ENCODE peak calls at places on chromosomes 16 and 17, in five cellular contexts. L is tibial artery, X is foreskin fibroblast, F is GM12865, B is cardiac muscle cell. S is an unnamed sample.

GRCh38 chr16:58494981-58495860 is 4.7 kb upstream of the NDRG4 start:
- DNase-seq in F (peak), X (peak), L (peak), B (peak), S (peak)

GRCh38 chr16:56606688-56607618 is 1.4 kb upstream of the MT2A start:
- DNase-seq in B (peak), F (no peak), L (peak), X (peak), S (peak)

GRCh38 chr16:82633964-82634600 is 7.3 kb downstream of the CDH13 start:
- DNase-seq in B (peak), X (peak), L (peak), F (no peak), S (no peak)

GRCh38 chr16:30187971-30188561 is 4.7 kb downstream of the CORO1A start:
- DNase-seq in B (no peak), L (no peak), F (peak), X (no peak), S (no peak)

GRCh38 chr16:11349599-11350276 is 4.5 kb downstream of the RMI2 start:
- DNase-seq in B (peak), X (peak), L (peak), F (no peak), S (peak)

GRCh38 chr16:66706506-66706880 is 9.9 kb upstream of the CMTM4 start:
- DNase-seq in X (no peak), L (no peak), F (no peak), B (no peak), S (no peak)

GRCh38 chr17:13046361-13046760 is 28.5 kb upstream of the ELAC2 start:
- DNase-seq in B (no peak), L (no peak), X (no peak), F (no peak), S (no peak)

GRCh38 chr17:82104797-82105416 is 6.9 kb upstream of the FASN start:
- DNase-seq in X (no peak), B (no peak), L (no peak), F (no peak), S (no peak)

GRCh38 chr17:75277664-75278071 is 6.6 kb upstream of the MIF4GD start:
- DNase-seq in X (peak), F (no peak), L (no peak), B (no peak), S (peak)

GRCh38 chr17:27540300-27541105 is 84.3 kb downstream of the KSR1 start:
- DNase-seq in B (peak), X (peak), F (no peak), L (peak), S (peak)

GRCh38 chr16:49280022-49280741 is 1.5 kb downstream of the CBLN1 start:
- DNase-seq in L (no peak), F (no peak), B (no peak), X (no peak), S (no peak)

GRCh38 chr17:81058263-81058871 is 23.4 kb downstream of the BAIAP2 start:
- DNase-seq in L (no peak), B (no peak), X (no peak), F (no peak), S (no peak)

GRCh38 chr17:5897320-5897911 is 172.8 kb upstream of the WSCD1 start:
- DNase-seq in L (peak), X (no peak), B (no peak), F (no peak), S (no peak)

GRCh38 chr17:40621019-40621418 is 26.6 kb downstream of the SMARCE1 start:
- DNase-seq in B (no peak), X (no peak), L (no peak), F (no peak), S (no peak)

GRCh38 chr17:55830210-55830609 is 79.4 kb downstream of the PCTP start:
- DNase-seq in B (no peak), F (no peak), L (no peak), X (no peak), S (no peak)

GRCh38 chr17:45265823-45266222 is 3.9 kb upstream of the SPATA32 start:
- DNase-seq in B (peak), F (no peak), X (peak), L (no peak), S (peak)

GRCh38 chr17:8841844-8842243 is 25.6 kb downstream of the PIK3R6 start:
- DNase-seq in B (no peak), F (no peak), L (no peak), X (no peak), S (no peak)

GRCh38 chr16:14181371-14182050 is 110.4 kb downstream of the MRTFB start:
- DNase-seq in L (no peak), F (no peak), B (peak), X (peak), S (peak)

GRCh38 chr16:77858060-77858459 is 69.7 kb downstream of the VAT1L start:
- DNase-seq in L (no peak), X (no peak), B (no peak), F (no peak), S (no peak)

GRCh38 chr16:29320274-29320999 is 86.1 kb downstream of the NPIPB11 start:
- DNase-seq in L (no peak), B (no peak), X (no peak), F (no peak), S (no peak)

GRCh38 chr16:66881014-66881417 is 701 bp downstream of the PDP2 start:
- DNase-seq in B (no peak), L (no peak), F (peak), X (peak), S (no peak)

GRCh38 chr16:27482397-27483082 is 67.2 kb downstream of the GTF3C1 start:
- DNase-seq in X (no peak), L (no peak), F (no peak), B (no peak), S (no peak)

GRCh38 chr17:60472449-60472848 is 50.2 kb downstream of the CHCT1 start:
- DNase-seq in X (no peak), F (no peak), B (no peak), L (no peak), S (no peak)

GRCh38 chr17:77036841-77037381 is 103.9 kb upstream of the SEC14L1 start:
- DNase-seq in B (peak), X (no peak), L (no peak), F (peak), S (no peak)

GRCh38 chr17:32475258-32475657 is 11.5 kb upstream of the CDK5R1 start:
- DNase-seq in B (no peak), F (no peak), X (no peak), L (no peak), S (no peak)

GRCh38 chr17:73318861-73319260 is 7.1 kb upstream of the CDC42EP4 start:
- DNase-seq in B (no peak), L (no peak), X (no peak), F (no peak), S (no peak)

GRCh38 chr16:1981972-1982574 is 804 bp upstream of the NOXO1 start:
- DNase-seq in B (no peak), F (no peak), X (no peak), L (no peak), S (no peak)

GRCh38 chr17:4944554-4945175 is 3.7 kb downstream of the PFN1 start:
- DNase-seq in X (no peak), B (no peak), L (no peak), F (peak), S (no peak)

GRCh38 chr17:13030459-13031305 is 12.9 kb upstream of the ELAC2 start:
- DNase-seq in B (peak), X (peak), F (peak), L (no peak), S (peak)

GRCh38 chr16:23014592-23014991 is 134.7 kb downstream of the USP31 start:
- DNase-seq in X (peak), B (no peak), L (no peak), F (no peak), S (no peak)

GRCh38 chr16:23015580-23015979 is 133.7 kb downstream of the USP31 start:
- DNase-seq in X (no peak), L (no peak), B (no peak), F (no peak), S (no peak)

GRCh38 chr16:23016372-23016771 is 132.9 kb downstream of the USP31 start:
- DNase-seq in B (no peak), X (no peak), L (no peak), F (no peak), S (no peak)

GRCh38 chr16:23009075-23009474 is 140.2 kb downstream of the USP31 start:
- DNase-seq in F (no peak), B (no peak), L (no peak), X (no peak), S (no peak)

GRCh38 chr16:23013484-23013883 is 135.8 kb downstream of the USP31 start:
- DNase-seq in X (peak), F (peak), B (no peak), L (no peak), S (no peak)
- TF ChIP-seq CTCF in X (no peak), F (peak), B (no peak), L (no peak), S (peak)

DNA sequence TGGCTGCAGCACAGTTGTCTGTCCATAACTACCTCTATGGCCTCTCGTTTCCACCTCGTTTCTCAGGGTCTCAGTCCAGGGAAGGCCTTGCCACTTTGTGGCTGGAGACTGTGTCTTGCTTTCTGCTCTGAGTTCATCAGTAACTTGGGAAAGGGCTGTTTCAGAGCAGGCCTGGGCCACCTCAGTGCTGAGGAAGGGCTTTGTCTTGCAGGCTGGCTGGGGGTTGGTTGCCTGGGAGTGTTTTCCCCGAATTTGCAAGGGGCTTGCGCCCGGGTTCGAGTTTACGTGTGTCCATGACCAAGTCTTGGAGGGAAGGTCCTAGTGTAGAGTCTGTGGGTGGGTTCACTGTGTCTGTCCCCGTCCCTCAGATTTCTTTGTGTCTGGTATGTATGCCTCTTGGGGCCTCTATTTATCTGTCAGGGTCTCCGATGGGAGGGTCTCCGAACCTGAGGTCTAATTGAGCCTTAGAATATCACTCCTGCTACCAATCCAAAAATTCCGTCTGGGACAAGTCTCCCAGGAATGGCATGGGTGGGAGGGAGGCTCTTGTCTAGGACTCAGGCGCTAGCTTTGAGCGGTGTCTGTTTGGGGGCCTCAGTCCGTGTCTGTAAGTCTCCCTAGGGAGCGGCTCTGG is 594 bp upstream of the TGFB1I1 start:
- DNase-seq in X (peak), B (peak), F (no peak), L (no peak), S (no peak)
- H3K4me3 ChIP-seq in X (peak), B (peak), F (no peak), L (peak), S (peak)

GRCh38 chr17:36600936-36601302 is 464 bp upstream of the MRM1 start:
- DNase-seq in B (no peak), F (no peak), X (no peak), L (no peak), S (no peak)
- TF ChIP-seq CTCF in B (no peak), F (no peak), X (no peak), L (no peak), S (no peak)

GRCh38 chr16:694187-694862 is 4.1 kb upstream of the WDR24 start:
- DNase-seq in B (no peak), X (no peak), F (no peak), L (no peak), S (no peak)
- H3K4me3 ChIP-seq in B (no peak), X (no peak), F (peak), L (no peak), S (no peak)

GRCh38 chr17:11909348-11909747 is 87.9 kb downstream of the ZNF18 start:
- DNase-seq in B (no peak), X (no peak), L (no peak), F (peak), S (no peak)
- TF ChIP-seq CTCF in B (no peak), X (no peak), L (no peak), F (no peak), S (no peak)

GRCh38 chr16:79602615-79603014 is 2.1 kb upstream of the MAF start:
- DNase-seq in F (no peak), X (no peak), L (no peak), B (no peak), S (no peak)

GRCh38 chr16:79601978-79602609 is 1.6 kb upstream of the MAF start:
- DNase-seq in X (peak), L (peak), B (peak), F (peak), S (peak)

GRCh38 chr16:79599837-79600635 is 501 bp downstream of the MAF start:
- DNase-seq in B (peak), F (peak), X (peak), L (peak), S (peak)

GRCh38 chr16:79600636-79601091 is at the start of gene MAF:
- DNase-seq in X (peak), F (peak), L (peak), B (peak), S (peak)

DNA sequence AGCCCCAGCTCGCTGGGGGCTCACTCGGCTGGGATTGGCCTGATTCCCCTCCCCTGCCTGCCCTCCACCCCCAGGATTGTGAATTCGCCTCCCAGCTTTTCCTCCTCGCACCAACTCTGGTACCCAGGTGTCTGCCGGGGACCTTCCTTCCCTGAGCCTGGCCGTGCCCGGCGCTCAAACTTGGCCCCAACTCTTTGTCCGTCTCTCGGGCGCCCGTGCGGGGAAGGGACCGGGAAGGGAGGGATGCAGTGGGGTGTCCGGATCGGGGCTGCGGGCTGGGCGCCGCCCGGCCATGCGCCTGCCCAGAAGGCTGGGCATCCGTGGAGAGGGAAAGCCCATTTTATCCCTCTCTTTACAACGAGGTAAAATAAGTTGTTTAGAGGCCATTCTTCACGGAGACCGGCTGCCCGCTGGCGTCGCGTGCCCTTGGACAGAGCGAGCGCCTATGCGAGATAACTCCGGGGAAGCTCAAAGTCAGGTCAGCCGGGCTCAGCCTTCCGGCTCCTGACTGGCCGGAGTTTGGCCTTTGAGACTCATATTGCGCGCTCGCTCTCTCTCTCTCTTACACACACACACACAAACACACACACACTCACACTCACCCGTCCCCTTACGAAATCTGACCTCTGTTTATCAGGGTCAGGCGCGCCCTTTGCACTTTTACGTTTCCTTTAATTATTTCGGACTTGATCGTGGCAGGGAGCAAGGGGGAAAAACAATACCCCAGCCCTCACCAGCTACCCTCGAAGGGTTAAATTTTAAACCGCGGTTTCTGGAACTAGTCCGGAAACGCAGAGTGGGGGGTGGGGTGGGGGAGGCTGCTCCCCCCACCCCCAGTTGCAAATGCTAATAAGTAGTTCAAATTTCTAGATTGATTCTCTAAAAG is 798 bp upstream of the MAF start:
- DNase-seq in B (peak), F (no peak), L (peak), X (peak), S (peak)
- H3K4me3 ChIP-seq in B (peak), F (no peak), L (peak), X (peak), S (peak)